ENCODE peak calls at places on chromosomes 7 and 10, in nine cellular contexts. One of them, this sample, is unnamed.

GRCh38 chr10:57696641-57697040 is 571.1 kb downstream of the IPMK start:
- DNase-seq in choroid plexus epithelial cell: peak
- DNase-seq in H1: no peak
- DNase-seq in endodermal cell: no peak
- DNase-seq in A549: peak
- DNase-seq in AG04449: peak
- DNase-seq in HCT116: no peak
- DNase-seq in fibroblast of pulmonary artery: peak
- DNase-seq in cardiac fibroblast: peak
- DNase-seq in this sample: peak

GRCh38 chr7:138468244-138469123 is 8.4 kb downstream of the TRIM24 start:
- DNase-seq in choroid plexus epithelial cell: no peak
- DNase-seq in H1: no peak
- DNase-seq in endodermal cell: no peak
- DNase-seq in A549: no peak
- DNase-seq in AG04449: no peak
- DNase-seq in HCT116: no peak
- DNase-seq in fibroblast of pulmonary artery: peak
- DNase-seq in cardiac fibroblast: peak
- DNase-seq in this sample: no peak

GRCh38 chr10:30606313-30606712 is 23.2 kb downstream of the LYZL2 start:
- DNase-seq in choroid plexus epithelial cell: no peak
- DNase-seq in H1: no peak
- DNase-seq in endodermal cell: peak
- DNase-seq in A549: peak
- DNase-seq in AG04449: no peak
- DNase-seq in HCT116: no peak
- DNase-seq in fibroblast of pulmonary artery: no peak
- DNase-seq in cardiac fibroblast: no peak
- DNase-seq in this sample: no peak

GRCh38 chr10:33010132-33011037 is 52.4 kb upstream of the ITGB1 start:
- DNase-seq in choroid plexus epithelial cell: peak
- DNase-seq in H1: peak
- DNase-seq in endodermal cell: peak
- DNase-seq in A549: peak
- DNase-seq in AG04449: no peak
- DNase-seq in HCT116: peak
- DNase-seq in fibroblast of pulmonary artery: peak
- DNase-seq in cardiac fibroblast: peak
- DNase-seq in this sample: peak

GRCh38 chr7:158612546-158612945 is 24.9 kb upstream of the PTPRN2 start:
- DNase-seq in choroid plexus epithelial cell: no peak
- DNase-seq in H1: no peak
- DNase-seq in endodermal cell: no peak
- DNase-seq in A549: no peak
- DNase-seq in AG04449: no peak
- DNase-seq in HCT116: no peak
- DNase-seq in fibroblast of pulmonary artery: no peak
- DNase-seq in cardiac fibroblast: no peak
- DNase-seq in this sample: no peak

GRCh38 chr7:127350586-127350985 is 41.9 kb downstream of the ZNF800 start:
- DNase-seq in choroid plexus epithelial cell: no peak
- DNase-seq in H1: no peak
- DNase-seq in endodermal cell: no peak
- DNase-seq in A549: no peak
- DNase-seq in AG04449: no peak
- DNase-seq in HCT116: no peak
- DNase-seq in fibroblast of pulmonary artery: no peak
- DNase-seq in cardiac fibroblast: no peak
- DNase-seq in this sample: no peak

GRCh38 chr7:116577320-116577871 is 52.6 kb downstream of the CAV1 start:
- DNase-seq in choroid plexus epithelial cell: peak
- DNase-seq in H1: no peak
- DNase-seq in endodermal cell: no peak
- DNase-seq in A549: no peak
- DNase-seq in AG04449: no peak
- DNase-seq in HCT116: no peak
- DNase-seq in fibroblast of pulmonary artery: no peak
- DNase-seq in cardiac fibroblast: no peak
- DNase-seq in this sample: no peak

GRCh38 chr7:52708846-52709245 is 326.6 kb upstream of the POM121L12 start:
- DNase-seq in choroid plexus epithelial cell: no peak
- DNase-seq in H1: no peak
- DNase-seq in endodermal cell: no peak
- DNase-seq in A549: no peak
- DNase-seq in AG04449: no peak
- DNase-seq in HCT116: no peak
- DNase-seq in fibroblast of pulmonary artery: no peak
- DNase-seq in cardiac fibroblast: no peak
- DNase-seq in this sample: no peak

GRCh38 chr10:130040351-130040750 is 70.3 kb downstream of the C10orf143 start:
- DNase-seq in choroid plexus epithelial cell: no peak
- DNase-seq in H1: no peak
- DNase-seq in endodermal cell: peak
- DNase-seq in A549: no peak
- DNase-seq in AG04449: no peak
- DNase-seq in HCT116: no peak
- DNase-seq in fibroblast of pulmonary artery: no peak
- DNase-seq in cardiac fibroblast: no peak
- DNase-seq in this sample: no peak

GRCh38 chr10:119849944-119850343 is 22.7 kb downstream of the MCMBP start:
- DNase-seq in choroid plexus epithelial cell: no peak
- DNase-seq in H1: no peak
- DNase-seq in endodermal cell: no peak
- DNase-seq in A549: no peak
- DNase-seq in AG04449: no peak
- DNase-seq in HCT116: no peak
- DNase-seq in fibroblast of pulmonary artery: no peak
- DNase-seq in cardiac fibroblast: no peak
- DNase-seq in this sample: no peak

GRCh38 chr10:103660364-103661197 is 167.1 kb downstream of the NEURL1 start:
- DNase-seq in choroid plexus epithelial cell: peak
- DNase-seq in H1: no peak
- DNase-seq in endodermal cell: no peak
- DNase-seq in A549: no peak
- DNase-seq in AG04449: no peak
- DNase-seq in HCT116: no peak
- DNase-seq in fibroblast of pulmonary artery: peak
- DNase-seq in cardiac fibroblast: peak
- DNase-seq in this sample: no peak

GRCh38 chr10:29611796-29612381 is 22.9 kb downstream of the SVIL start:
- DNase-seq in choroid plexus epithelial cell: no peak
- DNase-seq in H1: no peak
- DNase-seq in endodermal cell: peak
- DNase-seq in A549: no peak
- DNase-seq in AG04449: no peak
- DNase-seq in HCT116: no peak
- DNase-seq in fibroblast of pulmonary artery: no peak
- DNase-seq in cardiac fibroblast: no peak
- DNase-seq in this sample: no peak

GRCh38 chr7:20249924-20250323 is 32.7 kb upstream of the MACC1 start:
- DNase-seq in choroid plexus epithelial cell: peak
- DNase-seq in H1: no peak
- DNase-seq in endodermal cell: no peak
- DNase-seq in A549: no peak
- DNase-seq in AG04449: no peak
- DNase-seq in HCT116: no peak
- DNase-seq in fibroblast of pulmonary artery: no peak
- DNase-seq in cardiac fibroblast: no peak
- DNase-seq in this sample: peak

GRCh38 chr10:69359089-69360025 is 57.4 kb downstream of the TACR2 start:
- DNase-seq in choroid plexus epithelial cell: peak
- DNase-seq in H1: no peak
- DNase-seq in endodermal cell: no peak
- DNase-seq in A549: no peak
- DNase-seq in AG04449: no peak
- DNase-seq in HCT116: no peak
- DNase-seq in fibroblast of pulmonary artery: peak
- DNase-seq in cardiac fibroblast: peak
- DNase-seq in this sample: no peak

GRCh38 chr10:45439365-45439764 is 65.3 kb downstream of the ALOX5 start:
- DNase-seq in choroid plexus epithelial cell: no peak
- DNase-seq in H1: no peak
- DNase-seq in endodermal cell: peak
- DNase-seq in A549: no peak
- DNase-seq in AG04449: no peak
- DNase-seq in HCT116: no peak
- DNase-seq in fibroblast of pulmonary artery: no peak
- DNase-seq in cardiac fibroblast: no peak
- DNase-seq in this sample: no peak

GRCh38 chr7:115133248-115133647 is 211.4 kb downstream of the MDFIC start:
- DNase-seq in choroid plexus epithelial cell: no peak
- DNase-seq in H1: no peak
- DNase-seq in endodermal cell: no peak
- DNase-seq in A549: no peak
- DNase-seq in AG04449: no peak
- DNase-seq in HCT116: no peak
- DNase-seq in fibroblast of pulmonary artery: no peak
- DNase-seq in cardiac fibroblast: no peak
- DNase-seq in this sample: no peak

GRCh38 chr7:129417073-129417472 is 17.2 kb upstream of the STRIP2 start:
- DNase-seq in choroid plexus epithelial cell: no peak
- DNase-seq in H1: no peak
- DNase-seq in endodermal cell: no peak
- DNase-seq in A549: no peak
- DNase-seq in AG04449: no peak
- DNase-seq in HCT116: no peak
- DNase-seq in fibroblast of pulmonary artery: no peak
- DNase-seq in cardiac fibroblast: no peak
- DNase-seq in this sample: no peak

GRCh38 chr10:90450797-90451196 is 407.0 kb downstream of the HTR7 start:
- DNase-seq in choroid plexus epithelial cell: no peak
- DNase-seq in H1: no peak
- DNase-seq in endodermal cell: no peak
- DNase-seq in A549: no peak
- DNase-seq in AG04449: no peak
- DNase-seq in HCT116: no peak
- DNase-seq in fibroblast of pulmonary artery: no peak
- DNase-seq in cardiac fibroblast: no peak
- DNase-seq in this sample: no peak

GRCh38 chr10:90443342-90443741 is 414.5 kb downstream of the HTR7 start:
- DNase-seq in choroid plexus epithelial cell: no peak
- DNase-seq in H1: no peak
- DNase-seq in endodermal cell: no peak
- DNase-seq in A549: no peak
- DNase-seq in AG04449: no peak
- DNase-seq in HCT116: no peak
- DNase-seq in fibroblast of pulmonary artery: no peak
- DNase-seq in cardiac fibroblast: no peak
- DNase-seq in this sample: no peak

GRCh38 chr10:90451283-90451682 is 406.6 kb downstream of the HTR7 start:
- DNase-seq in choroid plexus epithelial cell: peak
- DNase-seq in H1: no peak
- DNase-seq in endodermal cell: no peak
- DNase-seq in A549: no peak
- DNase-seq in AG04449: no peak
- DNase-seq in HCT116: peak
- DNase-seq in fibroblast of pulmonary artery: peak
- DNase-seq in cardiac fibroblast: peak
- DNase-seq in this sample: no peak

GRCh38 chr10:90447836-90448235 is 410.0 kb downstream of the HTR7 start:
- DNase-seq in choroid plexus epithelial cell: peak
- DNase-seq in H1: no peak
- DNase-seq in endodermal cell: no peak
- DNase-seq in A549: no peak
- DNase-seq in AG04449: no peak
- DNase-seq in HCT116: no peak
- DNase-seq in fibroblast of pulmonary artery: no peak
- DNase-seq in cardiac fibroblast: peak
- DNase-seq in this sample: no peak
- H3K4me3 ChIP-seq in choroid plexus epithelial cell: no peak
- H3K4me3 ChIP-seq in H1: no peak
- H3K4me3 ChIP-seq in endodermal cell: no peak
- H3K4me3 ChIP-seq in A549: no peak
- H3K4me3 ChIP-seq in AG04449: no peak
- H3K4me3 ChIP-seq in HCT116: no peak
- H3K4me3 ChIP-seq in fibroblast of pulmonary artery: no peak
- H3K4me3 ChIP-seq in cardiac fibroblast: no peak
- H3K4me3 ChIP-seq in this sample: no peak

GRCh38 chr7:64625114-64626082 is 40.5 kb upstream of the ZNF107 start:
- DNase-seq in choroid plexus epithelial cell: peak
- DNase-seq in H1: no peak
- DNase-seq in endodermal cell: no peak
- DNase-seq in A549: no peak
- DNase-seq in AG04449: no peak
- DNase-seq in HCT116: no peak
- DNase-seq in fibroblast of pulmonary artery: no peak
- DNase-seq in cardiac fibroblast: no peak
- DNase-seq in this sample: no peak
- TF ChIP-seq CTCF in choroid plexus epithelial cell: peak
- TF ChIP-seq CTCF in H1: no peak
- TF ChIP-seq CTCF in endodermal cell: peak
- TF ChIP-seq CTCF in A549: peak
- TF ChIP-seq CTCF in AG04449: no peak
- TF ChIP-seq CTCF in HCT116: peak
- TF ChIP-seq CTCF in fibroblast of pulmonary artery: peak
- TF ChIP-seq CTCF in cardiac fibroblast: peak
- TF ChIP-seq CTCF in this sample: peak

GRCh38 chr10:99927719-99928280 is 81.9 kb downstream of the DNMBP start:
- DNase-seq in choroid plexus epithelial cell: peak
- DNase-seq in H1: no peak
- DNase-seq in endodermal cell: no peak
- DNase-seq in A549: peak
- DNase-seq in AG04449: no peak
- DNase-seq in HCT116: no peak
- DNase-seq in fibroblast of pulmonary artery: no peak
- DNase-seq in cardiac fibroblast: no peak
- DNase-seq in this sample: no peak
- H3K4me3 ChIP-seq in choroid plexus epithelial cell: no peak
- H3K4me3 ChIP-seq in H1: no peak
- H3K4me3 ChIP-seq in endodermal cell: peak
- H3K4me3 ChIP-seq in A549: peak
- H3K4me3 ChIP-seq in AG04449: no peak
- H3K4me3 ChIP-seq in HCT116: no peak
- H3K4me3 ChIP-seq in fibroblast of pulmonary artery: no peak
- H3K4me3 ChIP-seq in cardiac fibroblast: no peak
- H3K4me3 ChIP-seq in this sample: peak

GRCh38 chr10:1369197-1369596 is 313.0 kb downstream of the WDR37 start:
- DNase-seq in choroid plexus epithelial cell: no peak
- DNase-seq in H1: no peak
- DNase-seq in endodermal cell: no peak
- DNase-seq in A549: no peak
- DNase-seq in AG04449: no peak
- DNase-seq in HCT116: no peak
- DNase-seq in fibroblast of pulmonary artery: no peak
- DNase-seq in cardiac fibroblast: no peak
- DNase-seq in this sample: no peak
- TF ChIP-seq CTCF in choroid plexus epithelial cell: no peak
- TF ChIP-seq CTCF in H1: no peak
- TF ChIP-seq CTCF in endodermal cell: no peak
- TF ChIP-seq CTCF in A549: no peak
- TF ChIP-seq CTCF in AG04449: no peak
- TF ChIP-seq CTCF in HCT116: no peak
- TF ChIP-seq CTCF in fibroblast of pulmonary artery: no peak
- TF ChIP-seq CTCF in cardiac fibroblast: no peak
- TF ChIP-seq CTCF in this sample: no peak

DNA sequence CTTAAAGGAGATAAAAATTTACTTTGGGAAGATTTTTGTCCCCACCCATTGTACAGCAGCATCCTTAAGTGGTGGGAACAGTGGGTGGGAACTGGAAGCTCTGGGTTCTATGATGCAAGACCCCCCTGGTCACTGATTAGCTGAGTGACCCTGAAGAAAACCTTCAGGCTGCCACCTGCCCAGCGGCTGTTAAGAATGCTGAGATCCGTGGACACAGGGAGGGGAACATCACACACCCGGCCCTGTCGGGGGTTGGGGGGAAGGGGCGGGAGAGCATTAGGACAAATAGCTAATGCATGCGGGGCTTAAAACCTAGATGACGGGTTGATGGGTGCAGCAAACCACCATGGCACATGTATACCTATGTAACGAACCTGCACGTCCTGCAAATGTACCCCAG is 14.5 kb downstream of the CARD11 start:
- DNase-seq in choroid plexus epithelial cell: no peak
- DNase-seq in H1: no peak
- DNase-seq in endodermal cell: no peak
- DNase-seq in A549: no peak
- DNase-seq in AG04449: no peak
- DNase-seq in HCT116: no peak
- DNase-seq in fibroblast of pulmonary artery: no peak
- DNase-seq in cardiac fibroblast: no peak
- DNase-seq in this sample: no peak
- H3K4me3 ChIP-seq in choroid plexus epithelial cell: no peak
- H3K4me3 ChIP-seq in H1: no peak
- H3K4me3 ChIP-seq in endodermal cell: no peak
- H3K4me3 ChIP-seq in A549: no peak
- H3K4me3 ChIP-seq in AG04449: no peak
- H3K4me3 ChIP-seq in HCT116: no peak
- H3K4me3 ChIP-seq in fibroblast of pulmonary artery: no peak
- H3K4me3 ChIP-seq in cardiac fibroblast: no peak
- H3K4me3 ChIP-seq in this sample: no peak

This sample was measured in epithelial cell of proximal tubule.